ENCODE peak calls at places on chromosomes 1 and 21, in five cellular contexts. I is NCI-H2081, X is fibroblast of the aortic adventitia, E is NCI-H1436, U is A172. K is an unnamed sample.

GRCh38 chr1:108113496-108113895 is 86.6 kb downstream of the SLC25A24 start:
- DNase-seq in E (no peak), X (no peak), U (no peak), I (no peak), K (no peak)

GRCh38 chr21:15457962-15458361 is 271.8 kb upstream of the USP25 start:
- DNase-seq in U (no peak), X (no peak), I (no peak), E (no peak), K (no peak)

GRCh38 chr1:45084562-45084961 is 72.5 kb downstream of the UROD start:
- DNase-seq in E (no peak), U (no peak), I (no peak), X (no peak), K (no peak)

GRCh38 chr1:33349081-33349759 is 28.3 kb upstream of the A3GALT2 start:
- DNase-seq in I (peak), E (no peak), X (no peak), U (no peak), K (peak)

GRCh38 chr21:31732891-31733520 is 1.1 kb upstream of the SCAF4 start:
- DNase-seq in U (no peak), X (no peak), I (no peak), E (no peak), K (peak)

GRCh38 chr1:29235955-29236742 is at the start of gene PTPRU:
- DNase-seq in I (peak), E (peak), X (peak), U (no peak), K (peak)

GRCh38 chr1:212951058-212951923 is 950 bp downstream of the VASH2 start:
- DNase-seq in I (no peak), X (no peak), E (peak), U (no peak), K (peak)

GRCh38 chr1:7770620-7770938 is 517 bp upstream of the VAMP3 start:
- DNase-seq in I (no peak), E (no peak), U (no peak), X (no peak), K (no peak)

GRCh38 chr1:54220004-54220811 is 20.2 kb downstream of the MRPL37 start:
- DNase-seq in U (no peak), I (no peak), E (no peak), X (peak), K (no peak)

GRCh38 chr1:118110580-118110979 is 74.4 kb downstream of the SPAG17 start:
- DNase-seq in E (no peak), I (no peak), U (no peak), X (no peak), K (no peak)

GRCh38 chr1:58597991-58598390 is 20.9 kb upstream of the TACSTD2 start:
- DNase-seq in U (no peak), E (no peak), X (no peak), I (no peak), K (no peak)

GRCh38 chr1:234495231-234495990 is 16.4 kb upstream of the TARBP1 start:
- DNase-seq in X (peak), U (peak), I (no peak), E (no peak), K (peak)

GRCh38 chr1:168304865-168305264 is 24.2 kb downstream of the TBX19 start:
- DNase-seq in U (no peak), X (no peak), I (peak), E (no peak), K (no peak)